ENCODE peak calls at places on chromosomes 11 and 22, in eight cellular contexts. One of them, this sample, is unnamed.

GRCh38 chr11:47305734-47306483 is 36.0 kb downstream of the MADD start:
- DNase-seq in AG20443: no peak
- DNase-seq in fibroblast of gingiva: peak; percentile 33
- DNase-seq in mesothelial cell of epicardium: no peak
- DNase-seq in cardiac fibroblast: peak; percentile 36
- DNase-seq in non-pigmented ciliary epithelial cell: no peak
- DNase-seq in sciatic nerve: no peak
- DNase-seq in stimulated activated CD4-positive, alpha-beta T cell treated with anti-CD3 and anti-CD28 coated beads, Interleukin-15, amount 100 ng/mL, for 1 hour: no peak
- DNase-seq in this sample: peak; percentile 19

GRCh38 chr11:59574467-59574866 is 41.1 kb downstream of the OSBP start:
- DNase-seq in stimulated activated CD4-positive, alpha-beta T cell treated with anti-CD3 and anti-CD28 coated beads, Interleukin-15, amount 100 ng/mL, for 1 hour: no peak
- DNase-seq in fibroblast of gingiva: no peak
- DNase-seq in mesothelial cell of epicardium: no peak
- DNase-seq in cardiac fibroblast: peak; percentile 19
- DNase-seq in sciatic nerve: no peak
- DNase-seq in AG20443: no peak
- DNase-seq in non-pigmented ciliary epithelial cell: no peak
- DNase-seq in this sample: no peak

GRCh38 chr11:106724293-106724892 is 293.9 kb downstream of the GUCY1A2 start:
- DNase-seq in stimulated activated CD4-positive, alpha-beta T cell treated with anti-CD3 and anti-CD28 coated beads, Interleukin-15, amount 100 ng/mL, for 1 hour: no peak
- DNase-seq in cardiac fibroblast: peak; percentile 38
- DNase-seq in non-pigmented ciliary epithelial cell: peak; percentile 9
- DNase-seq in mesothelial cell of epicardium: no peak
- DNase-seq in AG20443: no peak
- DNase-seq in sciatic nerve: no peak
- DNase-seq in fibroblast of gingiva: no peak
- DNase-seq in this sample: peak; percentile 45

GRCh38 chr22:23762866-23763578 is at the start of gene C22orf15:
- DNase-seq in AG20443: peak; percentile 68
- DNase-seq in stimulated activated CD4-positive, alpha-beta T cell treated with anti-CD3 and anti-CD28 coated beads, Interleukin-15, amount 100 ng/mL, for 1 hour: no peak
- DNase-seq in fibroblast of gingiva: no peak
- DNase-seq in sciatic nerve: no peak
- DNase-seq in mesothelial cell of epicardium: no peak
- DNase-seq in cardiac fibroblast: no peak
- DNase-seq in non-pigmented ciliary epithelial cell: no peak
- DNase-seq in this sample: no peak

GRCh38 chr22:41905411-41906202 is 9.3 kb downstream of the SHISA8 start:
- DNase-seq in cardiac fibroblast: no peak
- DNase-seq in stimulated activated CD4-positive, alpha-beta T cell treated with anti-CD3 and anti-CD28 coated beads, Interleukin-15, amount 100 ng/mL, for 1 hour: no peak
- DNase-seq in non-pigmented ciliary epithelial cell: no peak
- DNase-seq in fibroblast of gingiva: no peak
- DNase-seq in mesothelial cell of epicardium: no peak
- DNase-seq in sciatic nerve: no peak
- DNase-seq in AG20443: no peak
- DNase-seq in this sample: no peak

GRCh38 chr11:63683133-63683991 is 2.1 kb downstream of the RTN3 start:
- DNase-seq in AG20443: peak; percentile 31
- DNase-seq in non-pigmented ciliary epithelial cell: no peak
- DNase-seq in fibroblast of gingiva: peak; percentile 51
- DNase-seq in cardiac fibroblast: no peak
- DNase-seq in sciatic nerve: no peak
- DNase-seq in mesothelial cell of epicardium: no peak
- DNase-seq in stimulated activated CD4-positive, alpha-beta T cell treated with anti-CD3 and anti-CD28 coated beads, Interleukin-15, amount 100 ng/mL, for 1 hour: no peak
- DNase-seq in this sample: no peak

GRCh38 chr11:76667856-76668255 is 2.7 kb downstream of the LRRC32 start:
- DNase-seq in non-pigmented ciliary epithelial cell: no peak
- DNase-seq in cardiac fibroblast: no peak
- DNase-seq in AG20443: no peak
- DNase-seq in fibroblast of gingiva: no peak
- DNase-seq in stimulated activated CD4-positive, alpha-beta T cell treated with anti-CD3 and anti-CD28 coated beads, Interleukin-15, amount 100 ng/mL, for 1 hour: no peak
- DNase-seq in mesothelial cell of epicardium: no peak
- DNase-seq in sciatic nerve: peak; percentile 51
- DNase-seq in this sample: no peak

GRCh38 chr11:47469411-47470179 is 20.7 kb upstream of the RAPSN start:
- DNase-seq in stimulated activated CD4-positive, alpha-beta T cell treated with anti-CD3 and anti-CD28 coated beads, Interleukin-15, amount 100 ng/mL, for 1 hour: no peak
- DNase-seq in fibroblast of gingiva: peak; percentile 76
- DNase-seq in non-pigmented ciliary epithelial cell: no peak
- DNase-seq in cardiac fibroblast: no peak
- DNase-seq in sciatic nerve: peak; percentile 31
- DNase-seq in mesothelial cell of epicardium: no peak
- DNase-seq in AG20443: no peak
- DNase-seq in this sample: no peak

GRCh38 chr22:44380716-44381500 is 68.2 kb upstream of the SHISAL1 start:
- DNase-seq in AG20443: peak; percentile 54
- DNase-seq in cardiac fibroblast: no peak
- DNase-seq in sciatic nerve: no peak
- DNase-seq in stimulated activated CD4-positive, alpha-beta T cell treated with anti-CD3 and anti-CD28 coated beads, Interleukin-15, amount 100 ng/mL, for 1 hour: no peak
- DNase-seq in mesothelial cell of epicardium: no peak
- DNase-seq in fibroblast of gingiva: no peak
- DNase-seq in non-pigmented ciliary epithelial cell: no peak
- DNase-seq in this sample: no peak

GRCh38 chr22:39133871-39134270 is 18.6 kb downstream of the CBX7 start:
- DNase-seq in non-pigmented ciliary epithelial cell: no peak
- DNase-seq in sciatic nerve: peak; percentile 59
- DNase-seq in cardiac fibroblast: no peak
- DNase-seq in stimulated activated CD4-positive, alpha-beta T cell treated with anti-CD3 and anti-CD28 coated beads, Interleukin-15, amount 100 ng/mL, for 1 hour: no peak
- DNase-seq in mesothelial cell of epicardium: no peak
- DNase-seq in fibroblast of gingiva: no peak
- DNase-seq in AG20443: peak; percentile 3
- DNase-seq in this sample: no peak

GRCh38 chr11:723120-723883 is 17.3 kb downstream of the EPS8L2 start:
- DNase-seq in stimulated activated CD4-positive, alpha-beta T cell treated with anti-CD3 and anti-CD28 coated beads, Interleukin-15, amount 100 ng/mL, for 1 hour: no peak
- DNase-seq in sciatic nerve: no peak
- DNase-seq in fibroblast of gingiva: peak; percentile 53
- DNase-seq in mesothelial cell of epicardium: no peak
- DNase-seq in cardiac fibroblast: peak; percentile 70
- DNase-seq in non-pigmented ciliary epithelial cell: peak; percentile 36
- DNase-seq in AG20443: peak; percentile 58
- DNase-seq in this sample: peak; percentile 60

GRCh38 chr11:704799-705645 is 1.0 kb upstream of the EPS8L2 start:
- DNase-seq in stimulated activated CD4-positive, alpha-beta T cell treated with anti-CD3 and anti-CD28 coated beads, Interleukin-15, amount 100 ng/mL, for 1 hour: no peak
- DNase-seq in non-pigmented ciliary epithelial cell: no peak
- DNase-seq in fibroblast of gingiva: no peak
- DNase-seq in AG20443: no peak
- DNase-seq in cardiac fibroblast: no peak
- DNase-seq in mesothelial cell of epicardium: no peak
- DNase-seq in sciatic nerve: peak; percentile 62
- DNase-seq in this sample: peak; percentile 70

GRCh38 chr11:77395460-77396175 is 78.3 kb downstream of the PAK1 start:
- DNase-seq in sciatic nerve: no peak
- DNase-seq in fibroblast of gingiva: no peak
- DNase-seq in AG20443: no peak
- DNase-seq in non-pigmented ciliary epithelial cell: no peak
- DNase-seq in cardiac fibroblast: no peak
- DNase-seq in stimulated activated CD4-positive, alpha-beta T cell treated with anti-CD3 and anti-CD28 coated beads, Interleukin-15, amount 100 ng/mL, for 1 hour: no peak
- DNase-seq in mesothelial cell of epicardium: no peak
- DNase-seq in this sample: no peak

GRCh38 chr11:70183483-70184176 is 19.5 kb upstream of the FADD start:
- DNase-seq in sciatic nerve: no peak
- DNase-seq in AG20443: no peak
- DNase-seq in mesothelial cell of epicardium: no peak
- DNase-seq in fibroblast of gingiva: no peak
- DNase-seq in stimulated activated CD4-positive, alpha-beta T cell treated with anti-CD3 and anti-CD28 coated beads, Interleukin-15, amount 100 ng/mL, for 1 hour: no peak
- DNase-seq in non-pigmented ciliary epithelial cell: no peak
- DNase-seq in cardiac fibroblast: no peak
- DNase-seq in this sample: no peak

GRCh38 chr11:118947091-118947490 is 9.0 kb upstream of the UPK2 start:
- DNase-seq in fibroblast of gingiva: no peak
- DNase-seq in sciatic nerve: no peak
- DNase-seq in mesothelial cell of epicardium: no peak
- DNase-seq in non-pigmented ciliary epithelial cell: no peak
- DNase-seq in cardiac fibroblast: no peak
- DNase-seq in stimulated activated CD4-positive, alpha-beta T cell treated with anti-CD3 and anti-CD28 coated beads, Interleukin-15, amount 100 ng/mL, for 1 hour: no peak
- DNase-seq in AG20443: peak; percentile 7
- DNase-seq in this sample: no peak